ENCODE peak calls at places on chromosomes 2 and 18, in five cellular contexts. E is iPS DF 19.7; G is HS-5; R is activated CD4-positive, alpha-beta T cell treated with anti-CD3 and anti-CD28 coated beads, Interleukin-2, amount 10 ng/mL, durations not matched to agents 7 days and 5 days; Z is Caki2. V is an unnamed sample.

GRCh38 chr2:237861875-237862527 is 2.6 kb downstream of the RAMP1 start:
- DNase-seq in E (no peak), G (no peak), Z (no peak), R (no peak), V (no peak)

GRCh38 chr18:44497757-44498490 is 182.8 kb upstream of the SETBP1 start:
- DNase-seq in Z (no peak), E (no peak), R (no peak), G (no peak), V (no peak)

GRCh38 chr2:144553379-144553778 is 33.5 kb upstream of the ZEB2 start:
- DNase-seq in G (peak; percentile 72), R (no peak), E (no peak), Z (peak; percentile 89), V (peak; percentile 2)

GRCh38 chr2:196159223-196159892 is 12.0 kb downstream of the STK17B start:
- DNase-seq in G (no peak), Z (no peak), R (peak; percentile 58), E (no peak), V (no peak)

GRCh38 chr2:124810132-124810531 is 785.0 kb downstream of the CNTNAP5 start:
- DNase-seq in Z (no peak), R (no peak), E (peak; percentile 54), G (no peak), V (peak; percentile 87)

GRCh38 chr2:240187989-240188590 is 47.6 kb upstream of the OTOS start:
- DNase-seq in Z (no peak), E (no peak), R (no peak), G (no peak), V (no peak)

GRCh38 chr2:30487603-30488002 is 40.6 kb downstream of the LCLAT1 start:
- DNase-seq in G (no peak), Z (no peak), R (no peak), E (no peak), V (no peak)

GRCh38 chr2:233867993-233868532 is at the start of gene MSL3B:
- DNase-seq in G (peak; percentile 35), Z (no peak), R (peak; percentile 48), E (no peak), V (peak; percentile 67)

GRCh38 chr18:78871631-78872030 is 108.0 kb upstream of the SALL3 start:
- DNase-seq in R (no peak), E (no peak), G (no peak), Z (no peak), V (no peak)

GRCh38 chr2:217795706-217796465 is 206.9 kb downstream of the TNS1 start:
- DNase-seq in R (no peak), G (no peak), E (no peak), Z (no peak), V (peak; percentile 77)

GRCh38 chr18:13136056-13136688 is 82.4 kb upstream of the LDLRAD4 start:
- DNase-seq in R (peak; percentile 14), Z (no peak), G (no peak), E (no peak), V (peak; percentile 22)

GRCh38 chr2:74497777-74498499 is 1.5 kb downstream of the LBX2 start:
- DNase-seq in E (no peak), Z (no peak), R (peak; percentile 39), G (no peak), V (peak; percentile 38)

GRCh38 chr2:176675557-176676256 is 406.5 kb downstream of the MTX2 start:
- DNase-seq in E (no peak), G (no peak), R (no peak), Z (no peak), V (peak; percentile 93)

GRCh38 chr2:189870396-189871089 is 86.3 kb downstream of the PMS1 start:
- DNase-seq in R (no peak), G (no peak), Z (no peak), E (no peak), V (no peak)

GRCh38 chr2:24707141-24707540 is 86.0 kb downstream of the PTRHD1 start:
- DNase-seq in R (no peak), Z (no peak), G (no peak), E (no peak), V (no peak)

GRCh38 chr2:29238497-29238896 is 123.3 kb downstream of the CLIP4 start:
- DNase-seq in Z (no peak), R (peak; percentile 15), G (no peak), E (peak; percentile 28), V (peak; percentile 74)

GRCh38 chr2:130852521-130853115 is 15.9 kb downstream of the ARHGEF4 start:
- DNase-seq in R (no peak), E (no peak), Z (no peak), G (no peak), V (no peak)

GRCh38 chr18:676747-677544 is 19.5 kb downstream of the TYMS start:
- DNase-seq in E (no peak), G (no peak), Z (no peak), R (no peak), V (no peak)

GRCh38 chr2:203706403-203706802 is at the start of gene CD28:
- DNase-seq in R (peak; percentile 95), G (no peak), E (no peak), Z (no peak), V (no peak)

GRCh38 chr2:70118798-70119454 is 31.6 kb downstream of the PCBP1 start:
- DNase-seq in G (no peak), Z (no peak), E (peak; percentile 69), R (no peak), V (peak; percentile 79)

GRCh38 chr2:231413456-231413855 is 17.9 kb downstream of the B3GNT7 start:
- DNase-seq in G (no peak), R (no peak), E (no peak), Z (no peak), V (no peak)

GRCh38 chr2:45930396-45930792 is 278.9 kb downstream of the PRKCE start:
- DNase-seq in E (no peak), R (no peak), Z (peak; percentile 63), G (no peak), V (no peak)

GRCh38 chr18:10055125-10055750 is 141.4 kb downstream of the VAPA start:
- DNase-seq in R (no peak), G (no peak), Z (no peak), E (no peak), V (peak; percentile 33)

GRCh38 chr2:37643102-37644078 is 28.1 kb downstream of the CDC42EP3 start:
- DNase-seq in E (no peak), Z (no peak), G (no peak), R (no peak), V (peak; percentile 42)

GRCh38 chr2:233082934-233083755 is 23.0 kb downstream of the INPP5D start:
- DNase-seq in G (no peak), Z (no peak), E (no peak), R (no peak), V (no peak)

GRCh38 chr18:62069556-62069955 is 117.3 kb downstream of the PIGN start:
- DNase-seq in R (no peak), G (no peak), Z (no peak), E (no peak), V (no peak)

GRCh38 chr2:54555318-54555837 is 99.3 kb downstream of the SPTBN1 start:
- DNase-seq in R (no peak), E (no peak), G (no peak), Z (peak; percentile 86), V (no peak)